ENCODE peak calls at places on chromosomes 7 and 10, in six cellular contexts. L is gastrocnemius medialis, W is hepatocyte, Z is choroid plexus epithelial cell, X is AG10803, U is endothelial cell of umbilical vein. D is an unnamed sample.

GRCh38 chr10:60962946-60963345 is 19.0 kb upstream of the RHOBTB1 start:
- DNase-seq in L (no peak), W (no peak), Z (peak), U (no peak), X (peak), D (no peak)

GRCh38 chr7:100446040-100446439 is 9.7 kb upstream of the PPP1R35 start:
- DNase-seq in W (no peak), Z (peak), X (peak), U (no peak), L (no peak), D (no peak)

GRCh38 chr10:75335191-75335590 is 66.4 kb downstream of the ZNF503 start:
- DNase-seq in L (no peak), U (no peak), Z (no peak), W (no peak), X (peak), D (no peak)

GRCh38 chr7:93316730-93317129 is 84.6 kb downstream of the VPS50 start:
- DNase-seq in U (no peak), L (no peak), Z (peak), W (no peak), X (peak), D (no peak)

GRCh38 chr10:89206402-89207180 is 526 bp downstream of the CH25H start:
- DNase-seq in U (no peak), X (peak), Z (peak), W (no peak), L (no peak), D (no peak)

GRCh38 chr10:33804534-33804933 is 470.1 kb upstream of the NRP1 start:
- DNase-seq in W (no peak), U (no peak), X (no peak), Z (no peak), L (no peak), D (no peak)

GRCh38 chr10:42866115-42866995 is 83.8 kb downstream of the BMS1 start:
- DNase-seq in X (peak), W (peak), L (peak), Z (peak), U (peak), D (no peak)

GRCh38 chr10:97434055-97434454 is 8.1 kb downstream of the PGAM1 start:
- DNase-seq in U (no peak), L (no peak), W (no peak), Z (no peak), X (no peak), D (no peak)

GRCh38 chr10:53786236-53786635 is 1013.7 kb upstream of the MBL2 start:
- DNase-seq in U (no peak), W (no peak), X (no peak), L (no peak), Z (no peak), D (no peak)

GRCh38 chr10:132036887-132037675 is 28.7 kb upstream of the JAKMIP3 start:
- DNase-seq in Z (peak), W (no peak), L (no peak), X (no peak), U (no peak), D (no peak)

GRCh38 chr7:105808703-105809590 is 67.5 kb downstream of the ATXN7L1 start:
- DNase-seq in Z (peak), X (peak), U (peak), L (no peak), W (no peak), D (no peak)

GRCh38 chr10:46552526-46553237 is 3.8 kb downstream of the GPRIN2 start:
- DNase-seq in X (no peak), U (no peak), L (no peak), Z (no peak), W (no peak), D (peak)

GRCh38 chr10:5662708-5663579 is 3.5 kb downstream of the ASB13 start:
- DNase-seq in L (no peak), U (no peak), W (no peak), Z (no peak), X (no peak), D (no peak)

GRCh38 chr10:5659702-5660528 is 6.5 kb downstream of the ASB13 start:
- DNase-seq in L (peak), U (no peak), W (peak), Z (peak), X (peak), D (no peak)

GRCh38 chr10:5656737-5657579 is 9.4 kb downstream of the ASB13 start:
- DNase-seq in Z (no peak), X (no peak), L (no peak), W (no peak), U (no peak), D (no peak)

GRCh38 chr10:5661043-5661442 is 5.4 kb downstream of the ASB13 start:
- DNase-seq in U (no peak), Z (no peak), X (no peak), L (no peak), W (no peak), D (no peak)

DNA sequence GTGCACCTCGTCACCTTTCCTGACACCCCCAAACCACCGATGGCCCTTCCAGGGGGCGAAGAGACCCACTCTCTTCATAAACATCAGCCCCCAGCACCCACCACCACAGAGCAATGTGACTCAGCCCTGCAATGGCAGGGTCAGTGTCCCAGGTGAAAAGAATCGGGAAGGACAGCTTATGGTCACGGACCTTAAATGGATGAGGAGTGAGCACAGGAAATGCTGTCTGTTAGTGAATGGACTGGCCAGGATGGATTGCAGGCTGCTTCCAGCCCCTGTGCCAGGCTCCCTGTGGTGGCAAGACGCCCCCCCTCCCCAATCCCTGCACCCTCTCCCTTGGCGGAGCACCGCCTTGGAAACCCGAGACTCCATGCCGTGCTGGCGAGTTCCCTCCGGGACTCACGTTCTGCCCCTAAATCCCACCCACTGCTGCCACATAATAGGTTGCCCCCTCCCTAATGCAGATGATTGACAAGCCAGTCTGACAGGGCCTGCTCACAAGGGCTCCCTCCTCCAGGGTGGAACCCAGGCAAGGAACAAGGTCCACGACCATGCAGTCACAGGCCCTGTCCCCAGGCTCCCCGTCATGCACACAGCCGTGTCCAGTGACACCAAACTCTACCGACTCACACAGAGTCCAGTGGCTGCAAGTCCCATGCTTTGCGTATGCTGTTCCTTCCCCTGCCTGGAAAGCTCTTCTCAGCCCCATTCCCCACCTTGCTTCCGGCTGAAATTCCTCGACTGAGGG is 7.3 kb downstream of the ASB13 start:
- DNase-seq in U (no peak), L (no peak), X (no peak), Z (no peak), W (peak), D (no peak)
- TF ChIP-seq CTCF in U (no peak), L (no peak), X (no peak), Z (no peak), W (no peak), D (no peak)

DNA sequence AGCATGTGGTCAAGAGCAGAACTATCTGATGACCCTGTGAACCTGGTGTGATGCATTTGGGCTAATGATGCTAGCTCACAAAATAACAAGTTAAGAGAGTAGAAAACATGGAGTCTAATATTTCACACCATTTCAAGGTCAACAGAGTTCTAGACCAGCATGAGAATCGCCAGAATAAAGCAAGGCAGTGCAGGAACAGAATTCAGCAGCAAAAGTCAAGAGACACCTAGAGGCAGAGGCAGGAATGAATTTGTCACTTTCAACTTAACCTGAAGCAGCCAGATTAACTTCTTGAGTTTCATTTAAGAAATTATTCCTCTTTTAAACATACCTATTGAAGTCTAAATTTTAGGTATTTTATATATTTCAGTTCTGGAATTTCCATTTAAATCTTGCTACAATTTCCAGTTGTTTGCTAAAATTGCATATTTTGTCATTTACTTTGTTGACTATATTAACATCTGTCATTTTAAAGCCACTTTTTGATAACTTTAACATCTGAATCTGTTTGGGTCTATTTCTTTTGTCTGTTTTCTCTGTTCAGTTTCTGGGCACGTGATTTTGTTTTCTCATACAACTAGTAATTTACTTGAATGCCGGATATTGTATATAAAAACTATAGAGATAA is 44.2 kb upstream of the PRSS58 start:
- DNase-seq in U (no peak), W (no peak), L (no peak), X (no peak), Z (peak), D (no peak)
- TF ChIP-seq CTCF in U (peak), W (peak), L (no peak), X (peak), Z (peak), D (peak)

GRCh38 chr7:151736403-151736909 is 140.5 kb downstream of the PRKAG2 start:
- DNase-seq in X (peak), W (peak), Z (peak), U (peak), L (peak), D (no peak)
- TF ChIP-seq CTCF in X (no peak), W (no peak), Z (peak), U (peak), L (peak), D (peak)

DNA sequence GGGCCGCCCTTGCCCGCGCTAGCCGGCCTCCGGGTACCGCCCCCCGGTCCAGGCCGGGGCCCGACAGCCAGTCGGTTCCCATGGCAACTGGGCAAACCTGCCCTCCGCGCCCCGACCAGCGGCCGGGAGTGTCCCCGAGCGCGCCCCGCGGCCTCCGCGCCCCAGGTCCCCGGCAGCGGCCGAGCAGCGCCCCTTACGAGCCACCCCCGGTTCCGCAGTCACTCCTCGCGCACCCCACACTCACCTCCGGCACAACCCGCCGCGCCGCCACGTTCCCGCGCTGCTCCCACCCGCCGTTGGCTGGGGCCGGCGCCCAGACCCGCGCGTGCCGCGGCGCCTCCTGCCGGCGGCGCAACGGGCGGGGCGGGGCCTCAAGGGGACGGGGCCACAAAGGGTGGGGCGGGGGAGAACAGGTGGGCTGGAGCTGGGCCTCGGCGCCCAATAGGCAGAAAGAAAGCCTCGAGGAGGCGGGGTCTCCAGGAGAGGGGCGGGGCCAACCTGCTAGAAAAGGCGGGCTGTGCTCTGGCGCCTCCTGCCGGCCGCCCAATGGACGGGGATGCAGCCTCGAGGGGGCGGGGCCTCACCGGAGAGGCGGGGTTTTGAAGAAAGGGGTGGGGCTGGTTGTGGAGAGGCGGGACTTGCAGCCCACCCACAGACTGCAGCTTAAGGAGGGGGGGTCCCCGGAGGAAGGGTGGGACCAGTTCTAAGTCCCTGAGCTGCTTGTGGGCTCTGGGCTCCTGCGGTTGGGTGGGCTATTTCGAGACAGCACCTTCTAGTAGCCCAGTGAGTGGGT is at the start of gene RADIL:
- DNase-seq in U (peak), X (peak), Z (peak), L (peak), W (peak), D (peak)
- TF ChIP-seq CTCF in U (peak), X (peak), Z (peak), L (peak), W (peak), D (peak)